ENCODE peak calls at places on chromosome 19, in six cellular contexts. G, W, I, E, Y and N are unnamed samples.

GRCh38 chr19:14135355-14135754 is 1.0 kb downstream of the ASF1B start:
- DNase-seq in G (no peak), W (no peak), I (no peak), E (no peak), Y (no peak), N (no peak)

GRCh38 chr19:52492991-52493470 is 34.4 kb upstream of the ZNF808 start:
- DNase-seq in G (no peak), W (no peak), I (no peak), E (no peak), Y (peak; percentile 42), N (no peak)

GRCh38 chr19:18894254-18895037 is 1.5 kb downstream of the CERS1 start:
- DNase-seq in G (no peak), W (no peak), I (no peak), E (peak; percentile 68), Y (no peak), N (peak; percentile 52)

GRCh38 chr19:35408284-35409171 is 37.7 kb downstream of the GPR42 start:
- DNase-seq in G (no peak), W (no peak), I (no peak), E (no peak), Y (no peak), N (no peak)

GRCh38 chr19:343451-343931 is 1.1 kb downstream of the MIER2 start:
- DNase-seq in G (no peak), W (no peak), I (no peak), E (peak; percentile 7), Y (no peak), N (no peak)

GRCh38 chr19:57583521-57584416 is at the start of gene ZIK1:
- DNase-seq in G (peak; percentile 74), W (peak; percentile 96), I (no peak), E (peak; percentile 93), Y (peak; percentile 96), N (peak; percentile 94)

GRCh38 chr19:43779147-43779819 is 1.5 kb downstream of the KCNN4 start:
- DNase-seq in G (no peak), W (no peak), I (no peak), E (no peak), Y (no peak), N (no peak)

GRCh38 chr19:39408392-39409206 is 2.0 kb downstream of the ZFP36 start:
- DNase-seq in G (no peak), W (peak; percentile 21), I (peak; percentile 58), E (peak; percentile 78), Y (no peak), N (peak; percentile 66)

GRCh38 chr19:38319421-38320258 is at the start of gene KCNK6:
- DNase-seq in G (no peak), W (peak; percentile 56), I (no peak), E (peak; percentile 36), Y (peak; percentile 57), N (peak; percentile 23)

GRCh38 chr19:41740415-41741243 is 14.7 kb upstream of the CEACAM6 start:
- DNase-seq in G (no peak), W (no peak), I (no peak), E (no peak), Y (no peak), N (no peak)

GRCh38 chr19:4052993-4053422 is 13.7 kb downstream of the ZBTB7A start:
- DNase-seq in G (no peak), W (no peak), I (peak; percentile 23), E (no peak), Y (no peak), N (no peak)

GRCh38 chr19:49119411-49120324 is at the start of gene PPFIA3:
- DNase-seq in G (no peak), W (peak; percentile 59), I (peak; percentile 46), E (peak; percentile 68), Y (peak; percentile 77), N (peak; percentile 66)

DNA sequence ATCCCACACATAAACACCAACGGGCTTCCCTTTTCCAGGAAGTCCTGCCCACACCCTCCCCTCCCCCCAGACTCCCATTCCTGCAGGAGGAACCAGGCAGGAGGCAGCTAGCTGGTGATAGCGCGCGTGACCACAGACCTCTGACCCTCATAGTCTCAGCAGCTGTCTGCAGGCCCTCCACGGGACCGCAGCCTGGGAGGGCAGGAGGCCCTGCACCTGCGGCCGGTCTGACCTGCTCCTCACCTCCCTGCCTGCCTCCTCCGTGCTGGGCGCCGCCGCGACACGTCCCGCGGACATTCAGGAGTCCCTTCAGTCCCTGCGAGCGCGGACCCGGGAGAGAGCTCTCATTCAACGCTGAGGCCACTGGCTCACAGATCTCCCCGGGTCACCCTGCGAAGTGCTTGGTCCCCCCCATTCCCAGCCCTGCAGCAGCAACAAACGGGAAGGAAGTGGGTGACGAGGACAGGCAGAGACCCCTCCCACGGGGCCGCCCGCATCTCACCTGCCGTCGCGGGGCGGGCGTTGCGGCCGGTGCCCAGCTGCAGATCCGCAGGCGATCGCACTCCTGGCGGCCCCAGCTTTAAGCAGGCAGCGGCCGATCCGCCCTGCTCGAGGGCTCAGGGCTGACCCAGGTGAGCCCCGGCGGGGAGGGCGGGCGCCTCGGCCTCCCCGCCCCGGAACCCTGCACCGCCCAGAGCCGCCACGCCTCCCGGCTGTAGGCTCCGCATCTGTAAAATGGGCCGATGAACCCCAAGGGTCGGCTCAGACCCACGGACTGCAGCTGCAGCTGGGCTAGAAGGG is 1.1 kb upstream of the ACP5 start:
- DNase-seq in G (no peak), W (peak; percentile 54), I (no peak), E (peak; percentile 25), Y (peak; percentile 57), N (no peak)
- H3K4me3 ChIP-seq in G (peak overlapping the region; percentile 28), W (peak overlapping the region; percentile 31), I (no peak overlapping the region), E (no peak overlapping the region), Y (peak overlapping the region; percentile 43), N (no peak overlapping the region)

GRCh38 chr19:46487802-46488445 is 7.7 kb downstream of the PNMA8B start:
- DNase-seq in G (no peak), W (peak; percentile 71), I (peak; percentile 69), E (peak; percentile 78), Y (peak; percentile 71), N (peak; percentile 78)
- H3K4me3 ChIP-seq in G (peak overlapping the region; percentile 32), W (peak overlapping the region; percentile 30), I (peak overlapping the region; percentile 52), E (peak overlapping the region; percentile 37), Y (peak overlapping the region; percentile 56), N (peak overlapping the region; percentile 47)

GRCh38 chr19:17579523-17580244 is 24.2 kb downstream of the COLGALT1 start:
- DNase-seq in G (no peak), W (peak; percentile 35), I (peak; percentile 58), E (peak; percentile 70), Y (peak; percentile 63), N (peak; percentile 67)
- H3K4me3 ChIP-seq in G (no peak overlapping the region), W (no peak overlapping the region), I (no peak overlapping the region), E (no peak overlapping the region), Y (no peak overlapping the region), N (no peak overlapping the region)

DNA sequence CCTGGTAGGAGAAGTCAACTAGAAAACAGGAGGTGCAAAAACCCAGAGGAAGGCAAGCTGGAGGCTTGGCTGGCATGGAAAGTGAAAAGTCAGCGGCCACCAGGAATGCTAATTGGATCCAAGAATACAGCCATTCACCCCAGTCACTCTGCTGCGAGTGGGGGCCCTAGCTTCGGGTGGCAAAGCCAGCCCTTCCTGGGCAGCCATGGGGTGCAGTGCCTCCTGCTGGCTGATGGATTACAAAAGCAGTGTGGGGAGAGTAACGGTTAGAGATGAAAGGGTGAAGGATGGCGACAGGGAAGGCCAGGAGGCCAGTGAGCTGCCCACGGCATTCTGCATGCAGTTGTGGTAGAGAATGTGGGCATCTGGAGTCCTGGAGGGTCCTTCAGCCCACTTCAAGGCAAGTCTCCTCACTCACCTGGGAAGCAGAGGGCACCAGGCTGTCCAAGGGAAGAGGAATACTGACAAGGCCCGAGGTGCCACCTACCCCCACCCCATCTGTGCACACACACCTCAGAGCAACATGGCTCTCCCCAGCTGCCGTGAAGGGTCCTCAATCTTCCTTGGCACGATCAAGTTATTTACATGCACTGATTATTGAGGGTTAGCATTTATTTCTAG is 20.3 kb upstream of the EPHX3 start:
- DNase-seq in G (no peak), W (no peak), I (no peak), E (peak; percentile 69), Y (no peak), N (peak; percentile 58)
- H3K4me3 ChIP-seq in G (no peak overlapping the region), W (no peak overlapping the region), I (no peak overlapping the region), E (no peak overlapping the region), Y (no peak overlapping the region), N (no peak overlapping the region)

GRCh38 chr19:7502552-7502951 is 13.4 kb upstream of the ZNF358 start:
- DNase-seq in G (no peak), W (no peak), I (no peak), E (no peak), Y (no peak), N (no peak)

GRCh38 chr19:7497292-7497691 is 8.5 kb upstream of the PEX11G start:
- DNase-seq in G (no peak), W (no peak), I (no peak), E (peak; percentile 21), Y (no peak), N (no peak)

GRCh38 chr19:7504684-7505083 is 11.2 kb upstream of the ZNF358 start:
- DNase-seq in G (no peak), W (no peak), I (no peak), E (no peak), Y (no peak), N (no peak)

GRCh38 chr19:7505288-7505681 is 10.6 kb upstream of the ZNF358 start:
- DNase-seq in G (no peak), W (no peak), I (peak; percentile 46), E (no peak), Y (no peak), N (no peak)

GRCh38 chr19:7500811-7501450 is 12.1 kb upstream of the PEX11G start:
- DNase-seq in G (no peak), W (no peak), I (peak; percentile 83), E (peak; percentile 23), Y (no peak), N (no peak)
- H3K4me3 ChIP-seq in G (peak overlapping the region; percentile 29), W (peak overlapping the region; percentile 42), I (peak overlapping the region; percentile 53), E (peak overlapping the region; percentile 42), Y (peak overlapping the region; percentile 56), N (no peak overlapping the region)

GRCh38 chr19:1590641-1591397 is 1.8 kb downstream of the MBD3 start:
- DNase-seq in G (no peak), W (no peak), I (no peak), E (peak; percentile 37), Y (no peak), N (peak; percentile 26)

GRCh38 chr19:1587872-1588271 is 4.8 kb downstream of the MBD3 start:
- DNase-seq in G (no peak), W (no peak), I (no peak), E (no peak), Y (no peak), N (no peak)

GRCh38 chr19:1592755-1593628 is at the start of gene MBD3:
- DNase-seq in G (peak; percentile 70), W (peak; percentile 91), I (peak; percentile 92), E (peak; percentile 97), Y (peak; percentile 93), N (peak; percentile 95)

GRCh38 chr19:1592023-1592754 is 476 bp downstream of the MBD3 start:
- DNase-seq in G (peak; percentile 31), W (peak; percentile 83), I (peak; percentile 81), E (peak; percentile 94), Y (peak; percentile 89), N (peak; percentile 92)

GRCh38 chr19:1591421-1592022 is 1.1 kb downstream of the MBD3 start:
- DNase-seq in G (no peak), W (no peak), I (no peak), E (peak; percentile 13), Y (no peak), N (peak; percentile 7)
- H3K4me3 ChIP-seq in G (peak overlapping the region; percentile 94), W (peak overlapping the region; percentile 66), I (peak overlapping the region; percentile 96), E (peak overlapping the region; percentile 83), Y (peak overlapping the region; percentile 92), N (peak overlapping the region; percentile 90)